ENCODE peak calls at places on chromosomes 5 and 9, in six cellular contexts. M is cardiac fibroblast, T is coronary artery, V is A549, H is GM12865, S is kidney epithelial cell. U is an unnamed sample.

GRCh38 chr5:1760656-1761452 is 38.8 kb downstream of the MRPL36 start:
- DNase-seq in S (no peak), V (no peak), T (peak; percentile 62), H (no peak), M (no peak), U (no peak)

GRCh38 chr5:172929371-172929838 is 29.8 kb upstream of the RPL26L1 start:
- DNase-seq in S (no peak), V (no peak), T (no peak), H (no peak), M (peak; percentile 46), U (peak; percentile 96)

GRCh38 chr5:151570058-151570457 is 21.1 kb downstream of the FAT2 start:
- DNase-seq in M (no peak), T (no peak), S (peak; percentile 38), H (no peak), V (no peak), U (no peak)

GRCh38 chr5:65043843-65044359 is 275.2 kb downstream of the CWC27 start:
- DNase-seq in T (no peak), V (no peak), H (peak; percentile 35), S (no peak), M (no peak), U (no peak)

GRCh38 chr9:79012561-79012960 is 559.2 kb upstream of the TLE4 start:
- DNase-seq in H (no peak), V (peak; percentile 18), T (no peak), S (no peak), M (peak; percentile 26), U (peak; percentile 60)

GRCh38 chr5:58922392-58923171 is 339.7 kb downstream of the RAB3C start:
- DNase-seq in T (peak; percentile 95), S (no peak), H (no peak), M (peak; percentile 75), V (no peak), U (peak; percentile 61)

GRCh38 chr5:151084363-151084762 is 3.5 kb upstream of the TNIP1 start:
- DNase-seq in S (no peak), V (no peak), H (no peak), T (no peak), M (peak; percentile 48), U (peak; percentile 56)

GRCh38 chr5:83563631-83564030 is 92.1 kb downstream of the VCAN start:
- DNase-seq in H (no peak), S (no peak), M (no peak), T (no peak), V (no peak), U (no peak)

GRCh38 chr5:28945859-28946258 is 1907.5 kb upstream of the CDH9 start:
- DNase-seq in V (no peak), S (no peak), H (no peak), T (no peak), M (no peak), U (no peak)

GRCh38 chr5:143108498-143109128 is 294.9 kb downstream of the NR3C1 start:
- DNase-seq in H (no peak), T (no peak), M (no peak), S (no peak), V (no peak), U (no peak)

GRCh38 chr9:104911029-104911607 is 16.8 kb downstream of the ABCA1 start:
- DNase-seq in T (no peak), S (no peak), M (peak; percentile 20), V (no peak), H (no peak), U (no peak)

DNA sequence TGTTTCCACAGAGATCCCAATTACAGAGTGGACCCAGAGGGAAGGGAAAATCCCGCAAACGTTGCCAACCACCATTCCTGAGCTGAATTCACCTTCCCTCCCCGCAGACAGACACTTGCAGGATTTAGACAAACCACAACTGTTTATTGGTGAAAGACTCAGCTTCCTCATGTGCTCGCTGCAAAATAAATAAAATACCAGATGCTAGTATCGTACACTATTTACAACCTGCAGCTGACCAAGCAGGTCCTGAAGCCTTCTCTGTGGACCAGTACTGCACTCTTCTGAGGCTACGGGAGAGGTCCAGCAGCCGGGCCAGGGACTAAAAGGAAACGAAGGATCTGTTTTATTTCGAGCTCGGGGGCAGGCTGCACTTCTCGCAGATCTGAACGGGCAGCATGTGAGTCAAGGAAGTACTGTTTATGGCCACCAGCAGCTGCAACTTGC is 2.4 kb downstream of the CCNO start:
- DNase-seq in V (no peak), T (no peak), S (no peak), H (no peak), M (no peak), U (peak; percentile 11)
- H3K4me3 ChIP-seq in V (no peak overlapping the region), T (peak overlapping the region; percentile 75), S (peak overlapping the region; percentile 71), H (no peak overlapping the region), M (no peak overlapping the region), U (peak overlapping the region; percentile 27)

DNA sequence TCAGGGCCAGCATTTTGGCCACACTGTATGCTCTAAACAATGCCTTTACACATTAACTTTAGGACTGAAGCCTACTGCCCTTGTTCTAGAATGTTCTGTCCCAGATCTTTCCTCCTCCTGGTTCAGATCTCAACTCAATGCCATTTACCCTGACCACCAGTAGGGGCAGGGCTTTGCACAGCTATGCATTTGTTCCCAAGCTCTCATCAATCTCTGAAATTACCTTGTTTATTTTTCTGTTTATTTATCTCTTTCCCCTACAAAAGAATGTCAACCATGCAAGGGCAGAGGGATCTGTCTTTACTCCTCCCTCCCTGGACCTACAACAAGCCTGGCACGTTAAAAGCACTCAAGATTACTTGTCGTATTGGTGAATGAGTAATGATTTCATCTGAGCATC is 612.9 kb downstream of the BNC2 start:
- DNase-seq in M (no peak), S (no peak), V (peak; percentile 29), H (no peak), T (no peak), U (no peak)
- TF ChIP-seq CTCF in M (peak; percentile 82), S (peak; percentile 67), V (peak; percentile 22), H (peak; percentile 46), T (no peak), U (peak; percentile 70)

GRCh38 chr9:101737165-101737704 is 1.2 kb downstream of the GRIN3A start:
- DNase-seq in T (no peak), S (no peak), H (no peak), M (no peak), V (no peak), U (no peak)

GRCh38 chr9:101738566-101739183 is at the start of gene GRIN3A:
- DNase-seq in M (no peak), V (peak; percentile 18), T (no peak), H (no peak), S (no peak), U (no peak)

GRCh38 chr9:101737705-101738565 is 512 bp downstream of the GRIN3A start:
- DNase-seq in M (no peak), T (no peak), S (no peak), H (no peak), V (peak; percentile 9), U (no peak)

GRCh38 chr9:101739311-101739710 is 864 bp upstream of the GRIN3A start:
- DNase-seq in H (no peak), V (no peak), M (no peak), T (no peak), S (no peak), U (no peak)

DNA sequence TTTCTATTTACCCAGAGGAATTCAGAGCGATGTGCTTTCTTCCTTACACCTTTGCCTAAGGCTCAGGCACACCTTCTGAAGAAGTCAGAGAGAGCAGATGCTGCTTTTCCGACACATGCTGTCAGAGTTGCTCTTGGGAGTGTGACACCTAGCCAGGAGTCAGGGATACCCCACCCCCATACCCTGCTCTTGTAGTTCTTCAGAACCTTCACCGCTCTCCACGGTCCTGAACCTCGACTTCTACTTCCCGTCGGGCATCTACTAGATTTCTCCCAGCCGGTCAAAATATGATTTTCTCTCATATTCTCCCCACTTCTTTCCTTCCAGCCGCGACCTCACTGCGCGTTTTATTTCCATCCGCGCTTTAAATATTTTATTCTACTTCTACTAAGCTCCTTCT is 1.7 kb downstream of the GRIN3A start:
- DNase-seq in T (no peak), H (no peak), M (no peak), V (no peak), S (no peak), U (no peak)
- H3K4me3 ChIP-seq in T (peak overlapping the region; percentile 61), H (no peak overlapping the region), M (no peak overlapping the region), V (no peak overlapping the region), S (no peak overlapping the region), U (no peak overlapping the region)

GRCh38 chr9:108286807-108287206 is 569.0 kb downstream of the ACTL7B start:
- DNase-seq in H (no peak), T (no peak), M (no peak), S (no peak), V (no peak), U (no peak)

GRCh38 chr9:108278341-108278740 is 577.4 kb downstream of the ACTL7B start:
- DNase-seq in H (no peak), S (no peak), V (no peak), T (no peak), M (no peak), U (no peak)

GRCh38 chr9:108282872-108283271 is 572.9 kb downstream of the ACTL7B start:
- DNase-seq in S (no peak), V (no peak), M (peak; percentile 9), T (no peak), H (peak; percentile 16), U (no peak)
- TF ChIP-seq CTCF in S (peak; percentile 17), V (peak; percentile 14), M (peak; percentile 43), T (no peak), H (peak; percentile 31), U (no peak)

DNA sequence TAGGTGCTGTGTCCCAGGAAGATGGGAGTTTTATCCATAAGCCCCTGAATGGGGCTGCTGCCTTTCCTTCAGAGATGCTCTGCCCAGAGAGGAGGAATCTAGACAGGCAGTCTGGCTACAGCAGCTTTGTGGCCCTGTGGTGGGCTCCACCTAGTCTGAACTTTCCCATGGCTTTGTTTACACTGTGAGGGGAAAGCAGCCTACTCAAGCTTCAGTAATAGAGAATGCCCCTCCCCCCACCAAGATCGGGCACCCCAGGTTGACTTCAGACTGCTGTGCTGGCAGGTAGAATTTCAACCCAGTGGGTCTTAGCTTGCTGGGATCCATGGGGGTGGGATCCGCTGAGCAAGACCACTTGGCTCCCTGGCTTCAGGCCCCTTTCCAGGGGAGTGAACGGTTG is 100.9 kb upstream of the DPYSL3 start:
- DNase-seq in H (no peak), S (no peak), V (no peak), T (no peak), M (no peak), U (no peak)
- H3K4me3 ChIP-seq in H (no peak overlapping the region), S (no peak overlapping the region), V (no peak overlapping the region), T (no peak overlapping the region), M (no peak overlapping the region), U (no peak overlapping the region)

GRCh38 chr5:160514191-160514590 is 92.5 kb downstream of the PTTG1 start:
- DNase-seq in V (no peak), M (no peak), T (no peak), H (no peak), S (no peak), U (no peak)
- TF ChIP-seq CTCF in V (no peak), M (no peak), T (no peak), H (no peak), S (no peak), U (no peak)

DNA sequence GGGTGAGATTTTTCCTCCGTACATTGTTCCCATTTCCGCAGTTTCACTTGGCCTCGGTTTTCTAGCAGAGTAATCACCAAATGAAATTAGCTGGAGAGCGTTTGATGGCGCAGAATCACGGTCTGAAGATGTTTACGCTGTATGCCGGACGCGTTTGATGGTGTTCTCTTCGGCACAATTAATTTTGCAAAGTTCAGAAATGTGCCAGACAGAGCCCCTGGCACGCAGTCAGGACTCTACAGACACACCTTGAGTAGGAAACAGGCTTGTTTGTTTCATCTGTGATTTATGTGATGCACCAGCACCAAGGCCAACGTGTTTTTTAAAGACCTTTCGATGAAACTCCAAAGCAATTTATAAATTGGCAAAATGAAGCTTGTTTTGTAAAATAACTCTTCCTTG is 864 bp upstream of the LIFR start:
- DNase-seq in M (no peak), T (no peak), V (no peak), H (no peak), S (no peak), U (no peak)
- H3K4me3 ChIP-seq in M (peak overlapping the region; percentile 81), T (peak overlapping the region; percentile 84), V (peak overlapping the region; percentile 96), H (no peak overlapping the region), S (peak overlapping the region; percentile 94), U (peak overlapping the region; percentile 76)

GRCh38 chr9:6106576-6107339 is 91.3 kb upstream of the RANBP6 start:
- DNase-seq in M (peak; percentile 73), H (peak; percentile 63), T (no peak), V (peak; percentile 54), S (no peak), U (peak; percentile 79)
- TF ChIP-seq CTCF in M (peak; percentile 63), H (peak; percentile 44), T (peak; percentile 30), V (peak; percentile 41), S (peak; percentile 51), U (peak; percentile 65)

U was measured in AG10803.